ENCODE peak calls at places on chromosomes 6 and 20, in five cellular contexts. One of them, this sample, is unnamed.

GRCh38 chr6:166556871-166557322 is 29.6 kb downstream of the RAMACL start:
- DNase-seq in neuronal stem cell: no peak
- DNase-seq in upper lobe of left lung: peak; percentile 75
- DNase-seq in left ventricle myocardium inferior: peak; percentile 87
- DNase-seq in GM23338: peak; percentile 48
- DNase-seq in this sample: peak; percentile 29

GRCh38 chr20:11919046-11919445 is 1.4 kb downstream of the BTBD3 start:
- DNase-seq in neuronal stem cell: no peak
- DNase-seq in upper lobe of left lung: no peak
- DNase-seq in left ventricle myocardium inferior: peak; percentile 38
- DNase-seq in GM23338: peak; percentile 22
- DNase-seq in this sample: no peak

GRCh38 chr20:9359561-9360308 is 154.7 kb upstream of the LAMP5 start:
- DNase-seq in neuronal stem cell: peak; percentile 56
- DNase-seq in upper lobe of left lung: peak; percentile 3
- DNase-seq in left ventricle myocardium inferior: no peak
- DNase-seq in GM23338: peak; percentile 64
- DNase-seq in this sample: no peak

GRCh38 chr20:7744411-7744810 is 195.8 kb downstream of the HAO1 start:
- DNase-seq in neuronal stem cell: no peak
- DNase-seq in upper lobe of left lung: no peak
- DNase-seq in left ventricle myocardium inferior: no peak
- DNase-seq in GM23338: no peak
- DNase-seq in this sample: no peak

GRCh38 chr6:90701146-90701781 is 114.4 kb upstream of the MAP3K7 start:
- DNase-seq in neuronal stem cell: no peak
- DNase-seq in upper lobe of left lung: no peak
- DNase-seq in left ventricle myocardium inferior: no peak
- DNase-seq in GM23338: peak; percentile 91
- DNase-seq in this sample: no peak

GRCh38 chr6:35810831-35811698 is 5.9 kb downstream of the LHFPL5 start:
- DNase-seq in neuronal stem cell: no peak
- DNase-seq in upper lobe of left lung: no peak
- DNase-seq in left ventricle myocardium inferior: no peak
- DNase-seq in GM23338: no peak
- DNase-seq in this sample: no peak

GRCh38 chr6:72825265-72825918 is 203.5 kb downstream of the KCNQ5 start:
- DNase-seq in neuronal stem cell: no peak
- DNase-seq in upper lobe of left lung: no peak
- DNase-seq in left ventricle myocardium inferior: no peak
- DNase-seq in GM23338: no peak
- DNase-seq in this sample: no peak

GRCh38 chr20:58022711-58023110 is 205.7 kb downstream of the ANKRD60 start:
- DNase-seq in neuronal stem cell: no peak
- DNase-seq in upper lobe of left lung: no peak
- DNase-seq in left ventricle myocardium inferior: no peak
- DNase-seq in GM23338: no peak
- DNase-seq in this sample: no peak

GRCh38 chr6:147506704-147507114 is 1.8 kb upstream of the SAMD5 start:
- DNase-seq in neuronal stem cell: peak; percentile 51
- DNase-seq in upper lobe of left lung: peak; percentile 93
- DNase-seq in left ventricle myocardium inferior: peak; percentile 66
- DNase-seq in GM23338: peak; percentile 75
- DNase-seq in this sample: no peak

GRCh38 chr20:689947-690346 is 14.3 kb upstream of the SCRT2 start:
- DNase-seq in neuronal stem cell: no peak
- DNase-seq in upper lobe of left lung: no peak
- DNase-seq in left ventricle myocardium inferior: no peak
- DNase-seq in GM23338: no peak
- DNase-seq in this sample: no peak

GRCh38 chr6:16092140-16092539 is 36.7 kb upstream of the MYLIP start:
- DNase-seq in neuronal stem cell: no peak
- DNase-seq in upper lobe of left lung: no peak
- DNase-seq in left ventricle myocardium inferior: no peak
- DNase-seq in GM23338: no peak
- DNase-seq in this sample: no peak

GRCh38 chr6:37741757-37742400 is 44.2 kb upstream of the MDGA1 start:
- DNase-seq in neuronal stem cell: peak; percentile 42
- DNase-seq in upper lobe of left lung: peak; percentile 32
- DNase-seq in left ventricle myocardium inferior: peak; percentile 19
- DNase-seq in GM23338: peak; percentile 65
- DNase-seq in this sample: no peak

GRCh38 chr6:158707120-158707519 is 57.3 kb downstream of the SYTL3 start:
- DNase-seq in neuronal stem cell: no peak
- DNase-seq in upper lobe of left lung: no peak
- DNase-seq in left ventricle myocardium inferior: peak; percentile 60
- DNase-seq in GM23338: no peak
- DNase-seq in this sample: no peak

GRCh38 chr6:121670511-121670910 is 235.1 kb downstream of the GJA1 start:
- DNase-seq in neuronal stem cell: no peak
- DNase-seq in upper lobe of left lung: no peak
- DNase-seq in left ventricle myocardium inferior: no peak
- DNase-seq in GM23338: no peak
- DNase-seq in this sample: no peak

GRCh38 chr6:160971151-160971550 is 20.4 kb upstream of the MAP3K4 start:
- DNase-seq in neuronal stem cell: no peak
- DNase-seq in upper lobe of left lung: no peak
- DNase-seq in left ventricle myocardium inferior: no peak
- DNase-seq in GM23338: no peak
- DNase-seq in this sample: no peak

GRCh38 chr6:170284126-170284773 is 6.6 kb downstream of the DLL1 start:
- DNase-seq in neuronal stem cell: no peak
- DNase-seq in upper lobe of left lung: no peak
- DNase-seq in left ventricle myocardium inferior: no peak
- DNase-seq in GM23338: no peak
- DNase-seq in this sample: no peak

GRCh38 chr6:52515219-52515960 is 61.5 kb downstream of the TRAM2 start:
- DNase-seq in neuronal stem cell: no peak
- DNase-seq in upper lobe of left lung: no peak
- DNase-seq in left ventricle myocardium inferior: no peak
- DNase-seq in GM23338: no peak
- DNase-seq in this sample: no peak

GRCh38 chr20:45851501-45851900 is 5.7 kb downstream of the ACOT8 start:
- DNase-seq in neuronal stem cell: no peak
- DNase-seq in upper lobe of left lung: no peak
- DNase-seq in left ventricle myocardium inferior: no peak
- DNase-seq in GM23338: no peak
- DNase-seq in this sample: no peak

GRCh38 chr6:16483315-16483875 is 245.0 kb downstream of the GMPR start:
- DNase-seq in neuronal stem cell: no peak
- DNase-seq in upper lobe of left lung: no peak
- DNase-seq in left ventricle myocardium inferior: no peak
- DNase-seq in GM23338: no peak
- DNase-seq in this sample: no peak

GRCh38 chr20:23228912-23229311 is 121.7 kb upstream of the NXT1 start:
- DNase-seq in neuronal stem cell: no peak
- DNase-seq in upper lobe of left lung: no peak
- DNase-seq in left ventricle myocardium inferior: no peak
- DNase-seq in GM23338: no peak
- DNase-seq in this sample: no peak

GRCh38 chr6:8855411-8855810 is 420.1 kb upstream of the SLC35B3 start:
- DNase-seq in neuronal stem cell: no peak
- DNase-seq in upper lobe of left lung: no peak
- DNase-seq in left ventricle myocardium inferior: no peak
- DNase-seq in GM23338: no peak
- DNase-seq in this sample: no peak

DNA sequence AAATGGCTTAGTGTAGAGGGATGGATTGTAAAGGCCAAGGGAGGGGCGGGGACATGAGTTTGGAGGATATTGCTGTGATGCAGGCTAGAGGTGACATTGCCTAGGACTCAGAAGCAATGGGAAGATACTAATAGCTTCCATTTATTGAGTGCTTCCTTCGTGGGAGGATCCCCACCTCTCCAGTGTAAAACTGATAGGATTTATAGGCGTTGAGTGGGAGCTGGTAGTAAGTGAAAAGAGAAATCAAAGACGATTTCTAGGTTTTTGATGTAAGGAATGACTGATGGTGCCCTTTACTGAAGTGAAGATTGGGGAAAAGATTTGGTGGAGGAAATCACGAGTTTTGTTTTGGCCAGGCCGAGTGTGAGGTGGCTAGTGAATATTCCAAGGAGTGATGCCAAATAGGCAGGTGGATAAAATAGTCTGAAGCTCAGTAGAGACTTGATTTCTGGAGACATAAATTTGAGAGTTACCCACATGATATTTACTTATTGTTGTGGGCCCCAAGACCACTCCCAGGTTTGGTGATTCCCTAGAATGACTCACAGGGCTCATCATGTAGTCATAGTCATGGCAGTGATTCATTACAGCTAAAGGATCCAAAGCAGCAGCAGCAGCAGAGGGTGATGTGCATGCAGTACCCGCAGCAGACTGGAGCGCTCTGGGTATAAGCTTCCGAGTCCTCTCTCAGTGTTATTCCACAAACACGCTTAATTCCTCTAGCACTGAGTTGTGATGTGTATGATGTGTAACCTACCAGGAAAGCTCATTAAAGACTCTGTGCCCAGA is 10.2 kb downstream of the RPRD1B start:
- DNase-seq in neuronal stem cell: no peak
- DNase-seq in upper lobe of left lung: no peak
- DNase-seq in left ventricle myocardium inferior: no peak
- DNase-seq in GM23338: no peak
- DNase-seq in this sample: no peak
- H3K27ac ChIP-seq in neuronal stem cell: no peak overlapping the region
- H3K27ac ChIP-seq in upper lobe of left lung: no peak overlapping the region
- H3K27ac ChIP-seq in left ventricle myocardium inferior: no peak overlapping the region
- H3K27ac ChIP-seq in GM23338: no peak overlapping the region
- H3K27ac ChIP-seq in this sample: no peak overlapping the region

GRCh38 chr20:3777381-3777725 is 3.9 kb downstream of the SPEF1 start:
- DNase-seq in neuronal stem cell: no peak
- DNase-seq in upper lobe of left lung: no peak
- DNase-seq in left ventricle myocardium inferior: no peak
- DNase-seq in GM23338: peak; percentile 70
- DNase-seq in this sample: no peak
- H3K27ac ChIP-seq in neuronal stem cell: no peak overlapping the region
- H3K27ac ChIP-seq in upper lobe of left lung: peak overlapping the region; percentile 30
- H3K27ac ChIP-seq in left ventricle myocardium inferior: peak overlapping the region; percentile 16
- H3K27ac ChIP-seq in GM23338: no peak overlapping the region
- H3K27ac ChIP-seq in this sample: peak overlapping the region; percentile 0

DNA sequence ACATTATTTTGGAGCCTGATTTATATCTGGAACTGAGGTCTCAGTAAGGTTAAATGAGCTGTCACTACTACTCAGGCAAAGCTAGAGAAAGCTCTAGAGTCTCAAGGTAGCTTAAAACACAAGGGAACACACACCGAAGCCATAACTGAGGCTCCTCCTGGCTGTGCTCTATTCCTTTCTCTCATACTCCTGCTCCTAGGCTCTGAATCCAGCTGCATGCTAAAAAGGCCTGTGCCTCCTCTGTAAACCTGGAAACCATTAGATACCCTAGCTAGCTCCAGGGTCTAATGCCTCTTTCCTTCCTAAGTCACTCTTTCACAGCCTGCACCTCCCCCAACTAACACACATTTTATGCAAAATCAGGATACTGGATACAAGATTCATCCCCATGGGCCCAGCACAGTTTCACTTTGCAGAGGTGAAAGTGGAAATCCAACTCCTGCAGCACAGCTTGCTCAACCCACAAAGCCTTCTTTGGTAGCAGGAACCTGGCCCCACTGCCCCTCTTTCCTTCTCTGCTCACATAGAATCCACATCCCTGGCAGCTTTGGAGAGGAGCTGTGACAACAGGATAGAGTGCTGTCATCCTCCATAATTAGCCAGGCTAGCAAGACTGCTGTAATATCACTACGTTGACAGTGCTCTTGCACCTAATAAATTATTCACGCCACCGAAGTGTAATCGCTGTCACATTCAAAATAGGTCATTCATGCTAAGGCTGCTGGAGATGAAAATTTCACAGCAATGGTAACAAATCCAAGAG is 16.9 kb downstream of the RIPOR2 start:
- DNase-seq in neuronal stem cell: no peak
- DNase-seq in upper lobe of left lung: no peak
- DNase-seq in left ventricle myocardium inferior: no peak
- DNase-seq in GM23338: peak; percentile 34
- DNase-seq in this sample: no peak
- H3K27ac ChIP-seq in neuronal stem cell: no peak overlapping the region
- H3K27ac ChIP-seq in upper lobe of left lung: no peak overlapping the region
- H3K27ac ChIP-seq in left ventricle myocardium inferior: no peak overlapping the region
- H3K27ac ChIP-seq in GM23338: peak overlapping the region; percentile 81
- H3K27ac ChIP-seq in this sample: no peak overlapping the region

DNA sequence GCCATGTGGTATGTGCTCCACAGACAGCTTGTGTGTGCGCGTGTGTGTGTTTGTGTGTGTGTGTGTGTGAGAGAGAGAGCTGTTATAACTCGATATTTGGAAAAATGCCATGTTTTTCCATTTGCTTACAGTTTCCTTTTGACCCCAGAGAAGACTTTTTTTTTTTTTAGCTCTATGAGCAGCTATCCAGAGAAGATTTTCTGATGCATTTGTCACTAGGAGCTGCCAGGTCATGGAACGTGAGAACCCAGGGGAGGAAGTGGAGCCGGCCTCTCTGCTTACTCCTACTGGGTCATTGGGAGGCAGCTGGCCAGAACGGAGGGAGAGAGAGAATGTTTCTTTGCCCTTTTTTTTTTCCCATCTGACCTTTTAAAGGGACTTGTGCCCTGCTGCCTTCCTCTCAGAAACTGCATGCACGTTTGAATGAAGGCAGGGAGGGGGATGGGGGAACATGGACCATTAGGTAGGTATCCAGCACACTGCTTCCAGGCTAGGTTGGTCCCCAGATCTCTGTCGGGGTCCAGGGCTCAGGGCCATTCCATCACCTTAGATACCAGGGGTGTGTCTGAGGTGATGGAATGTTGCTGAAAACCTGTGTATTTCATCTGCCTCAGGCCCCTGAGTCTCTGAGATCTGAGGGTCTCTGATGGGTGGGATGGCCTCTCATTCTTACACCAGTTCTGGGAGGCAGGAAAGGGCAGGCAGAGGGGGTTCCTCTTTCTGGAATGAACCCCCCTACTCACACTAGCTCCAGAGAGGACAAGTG is 11.2 kb upstream of the MRPS18A start:
- DNase-seq in neuronal stem cell: no peak
- DNase-seq in upper lobe of left lung: no peak
- DNase-seq in left ventricle myocardium inferior: peak; percentile 69
- DNase-seq in GM23338: peak; percentile 27
- DNase-seq in this sample: no peak
- H3K27ac ChIP-seq in neuronal stem cell: peak overlapping the region; percentile 3
- H3K27ac ChIP-seq in upper lobe of left lung: peak overlapping the region; percentile 52
- H3K27ac ChIP-seq in left ventricle myocardium inferior: peak overlapping the region; percentile 46
- H3K27ac ChIP-seq in GM23338: no peak overlapping the region
- H3K27ac ChIP-seq in this sample: peak overlapping the region; percentile 79

DNA sequence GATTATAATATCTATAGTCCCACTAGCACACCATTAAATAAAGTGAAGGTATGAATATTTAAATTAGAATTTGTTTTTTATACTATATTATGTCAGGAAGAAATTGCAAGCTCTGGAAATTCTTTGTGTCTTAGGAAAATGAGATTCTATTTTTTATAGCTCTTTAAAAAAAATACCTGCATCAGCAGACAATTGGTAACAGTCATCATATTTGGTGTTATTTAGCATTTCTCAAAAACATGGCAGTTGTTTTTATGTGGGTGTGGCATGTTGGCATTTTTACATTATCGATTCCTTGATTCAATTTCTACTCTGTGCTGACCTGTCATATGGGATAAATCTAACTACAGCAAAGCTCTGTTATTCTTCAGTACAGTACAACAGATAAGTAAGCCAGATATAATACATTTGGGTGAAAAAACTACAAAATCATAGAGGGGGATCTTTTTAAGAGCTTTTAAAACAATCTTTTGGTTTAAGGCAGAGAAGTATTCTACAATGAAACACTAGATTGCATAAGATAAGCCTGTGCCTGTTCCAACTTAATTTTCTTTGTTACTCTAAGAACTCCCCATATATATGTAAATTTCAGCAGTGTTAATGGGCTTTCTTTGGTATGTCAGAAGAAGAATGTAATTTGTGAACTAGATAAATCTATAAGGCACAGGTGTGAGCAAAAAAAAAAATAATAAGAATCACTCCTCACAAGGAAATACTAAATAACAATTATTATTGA is 71.5 kb downstream of the LAMA2 start:
- DNase-seq in neuronal stem cell: no peak
- DNase-seq in upper lobe of left lung: no peak
- DNase-seq in left ventricle myocardium inferior: no peak
- DNase-seq in GM23338: peak; percentile 22
- DNase-seq in this sample: no peak
- H3K27ac ChIP-seq in neuronal stem cell: no peak overlapping the region
- H3K27ac ChIP-seq in upper lobe of left lung: no peak overlapping the region
- H3K27ac ChIP-seq in left ventricle myocardium inferior: no peak overlapping the region
- H3K27ac ChIP-seq in GM23338: no peak overlapping the region
- H3K27ac ChIP-seq in this sample: no peak overlapping the region